ENCODE peak calls at places on chromosomes 1 and 21, in six cellular contexts. A, P, F, E, L and U are unnamed samples.

GRCh38 chr1:84253041-84253440 is 48.5 kb upstream of the SAMD13 start:
- DNase-seq in P (no peak), F (no peak), L (no peak), A (no peak), E (no peak), U (no peak)

GRCh38 chr1:209662879-209663327 is 10.7 kb upstream of the LAMB3 start:
- DNase-seq in P (no peak), F (no peak), A (no peak), E (no peak), L (peak; percentile 47), U (no peak)

GRCh38 chr1:158203693-158204457 is 23.2 kb downstream of the CD1D start:
- DNase-seq in F (no peak), A (no peak), L (peak; percentile 48), P (no peak), E (no peak), U (no peak)

GRCh38 chr1:165871311-165872067 is 44.1 kb downstream of the UCK2 start:
- DNase-seq in L (peak; percentile 49), A (peak; percentile 69), E (peak; percentile 79), P (no peak), F (no peak), U (no peak)

GRCh38 chr21:37564341-37564923 is 197.9 kb downstream of the DYRK1A start:
- DNase-seq in P (peak; percentile 27), F (peak; percentile 60), L (peak; percentile 99), A (peak; percentile 91), E (peak; percentile 73), U (peak; percentile 93)

GRCh38 chr1:228339059-228339704 is 67.5 kb downstream of the TRIM11 start:
- DNase-seq in L (no peak), E (peak; percentile 3), A (no peak), F (no peak), P (no peak), U (no peak)

GRCh38 chr1:51897699-51898031 is 19.1 kb upstream of the NRDC start:
- DNase-seq in P (no peak), E (no peak), A (no peak), F (no peak), L (peak; percentile 81), U (no peak)

GRCh38 chr1:204473415-204473965 is 21.1 kb downstream of the PIK3C2B start:
- DNase-seq in E (no peak), F (no peak), L (no peak), P (no peak), A (no peak), U (no peak)

GRCh38 chr1:2052756-2053155 is 2.5 kb downstream of the PRKCZ start:
- DNase-seq in A (no peak), F (no peak), L (no peak), P (no peak), E (no peak), U (no peak)

GRCh38 chr21:43866659-43867331 is 1.8 kb downstream of the AGPAT3 start:
- DNase-seq in F (no peak), L (peak; percentile 44), A (no peak), P (no peak), E (peak; percentile 82), U (no peak)

GRCh38 chr1:205382561-205382960 is 25.8 kb upstream of the KLHDC8A start:
- DNase-seq in P (no peak), F (no peak), A (no peak), L (no peak), E (no peak), U (no peak)

GRCh38 chr1:157091186-157091585 is 8.4 kb downstream of the ETV3L start:
- DNase-seq in A (no peak), P (no peak), F (no peak), E (no peak), L (no peak), U (peak; percentile 32)

GRCh38 chr1:222372221-222372620 is 175.7 kb downstream of the HHIPL2 start:
- DNase-seq in P (no peak), E (no peak), F (no peak), A (no peak), L (no peak), U (no peak)

GRCh38 chr1:224317383-224318045 is 12.5 kb downstream of the NVL start:
- DNase-seq in A (no peak), F (no peak), P (no peak), L (no peak), E (no peak), U (no peak)

GRCh38 chr1:161196521-161197451 is 2.1 kb downstream of the ADAMTS4 start:
- DNase-seq in P (no peak), L (no peak), F (no peak), A (peak; percentile 72), E (no peak), U (no peak)

GRCh38 chr1:48035371-48036141 is 38.4 kb upstream of the TRABD2B start:
- DNase-seq in A (no peak), E (no peak), L (no peak), F (no peak), P (no peak), U (no peak)

GRCh38 chr21:16841917-16842316 is 670.9 kb upstream of the CXADR start:
- DNase-seq in E (no peak), P (no peak), F (no peak), A (no peak), L (no peak), U (no peak)

GRCh38 chr1:29718791-29719190 is 482.5 kb downstream of the PTPRU start:
- DNase-seq in F (no peak), L (no peak), A (no peak), P (no peak), E (no peak), U (no peak)

GRCh38 chr1:241972703-241973375 is 15.3 kb downstream of the BECN2 start:
- DNase-seq in P (no peak), F (no peak), L (no peak), E (no peak), A (no peak), U (no peak)

GRCh38 chr1:115543247-115543646 is 98.5 kb upstream of the VANGL1 start:
- DNase-seq in F (no peak), A (no peak), L (no peak), E (no peak), P (no peak), U (no peak)

GRCh38 chr1:172959578-172959977 is 91.2 kb downstream of the TNFSF18 start:
- DNase-seq in L (no peak), F (no peak), E (no peak), P (no peak), A (no peak), U (no peak)

GRCh38 chr1:172957491-172957890 is 93.2 kb downstream of the TNFSF18 start:
- DNase-seq in E (no peak), F (no peak), L (no peak), A (no peak), P (no peak), U (no peak)

GRCh38 chr1:172956871-172957270 is 93.9 kb downstream of the TNFSF18 start:
- DNase-seq in P (no peak), E (no peak), F (no peak), A (no peak), L (no peak), U (no peak)

GRCh38 chr1:172960454-172961208 is 90.1 kb downstream of the TNFSF18 start:
- DNase-seq in P (no peak), L (no peak), F (no peak), A (no peak), E (peak; percentile 49), U (peak; percentile 25)

DNA sequence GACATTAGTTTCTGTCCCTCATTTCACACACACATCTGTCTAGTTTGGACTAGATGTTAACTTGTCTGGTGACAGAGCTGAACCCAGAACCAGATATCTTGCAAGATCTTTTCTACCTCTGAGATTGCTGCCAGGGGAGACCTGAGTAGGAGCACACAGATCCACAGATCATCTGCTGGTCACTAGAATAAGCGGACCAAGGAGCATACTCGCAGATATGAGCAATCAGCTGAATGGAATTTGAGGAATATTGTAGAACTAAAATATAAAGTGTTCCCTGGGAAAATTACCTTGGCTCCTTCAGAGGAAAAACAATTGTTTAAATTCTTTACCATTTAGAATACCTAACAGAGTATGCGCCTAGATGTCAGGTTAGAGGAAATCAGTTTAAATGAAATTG is 90.7 kb downstream of the TNFSF18 start:
- DNase-seq in P (no peak), E (no peak), L (no peak), F (no peak), A (no peak), U (no peak)
- H3K9me3 ChIP-seq in P (no peaks in the 10 kb centered on the region), E (no peaks in the 10 kb centered on the region), L (no peaks in the 10 kb centered on the region), F (no peaks in the 10 kb centered on the region), A (no peaks in the 10 kb centered on the region), U (no peaks in the 10 kb centered on the region)

DNA sequence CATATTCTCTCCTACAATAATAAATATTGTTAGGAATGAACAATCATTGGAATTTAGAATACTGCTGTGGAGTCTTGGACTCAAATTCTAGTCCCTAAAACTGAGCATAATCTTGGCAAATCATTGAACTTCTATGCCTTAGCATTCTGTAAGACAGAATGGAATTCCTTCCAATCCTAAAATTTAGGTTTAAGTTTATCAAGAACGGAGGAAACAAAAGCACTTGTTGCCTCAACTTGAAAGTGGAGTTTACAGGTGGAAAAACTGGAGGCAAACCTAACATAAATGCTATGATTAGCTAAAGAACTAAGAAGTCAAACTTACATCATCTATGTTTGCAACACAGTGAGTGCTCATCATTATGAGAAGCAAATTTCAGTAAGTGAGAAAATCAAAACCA is 55.7 kb downstream of the BCL9 start:
- DNase-seq in P (no peak), A (no peak), F (no peak), L (no peak), E (no peak), U (no peak)
- H3K27ac ChIP-seq in P (no peak overlapping the region), A (no peak overlapping the region), F (no peak overlapping the region), L (no peak overlapping the region), E (no peak overlapping the region), U (no peak overlapping the region)

GRCh38 chr1:176557543-176558258 is 94.7 kb downstream of the PAPPA2 start:
- DNase-seq in L (peak; percentile 48), P (no peak), A (no peak), E (no peak), F (no peak), U (no peak)

GRCh38 chr1:176555911-176556687 is 93.1 kb downstream of the PAPPA2 start:
- DNase-seq in E (no peak), P (no peak), L (no peak), A (no peak), F (no peak), U (no peak)

GRCh38 chr1:176546825-176547224 is 83.8 kb downstream of the PAPPA2 start:
- DNase-seq in L (no peak), F (no peak), P (no peak), A (no peak), E (no peak), U (no peak)

DNA sequence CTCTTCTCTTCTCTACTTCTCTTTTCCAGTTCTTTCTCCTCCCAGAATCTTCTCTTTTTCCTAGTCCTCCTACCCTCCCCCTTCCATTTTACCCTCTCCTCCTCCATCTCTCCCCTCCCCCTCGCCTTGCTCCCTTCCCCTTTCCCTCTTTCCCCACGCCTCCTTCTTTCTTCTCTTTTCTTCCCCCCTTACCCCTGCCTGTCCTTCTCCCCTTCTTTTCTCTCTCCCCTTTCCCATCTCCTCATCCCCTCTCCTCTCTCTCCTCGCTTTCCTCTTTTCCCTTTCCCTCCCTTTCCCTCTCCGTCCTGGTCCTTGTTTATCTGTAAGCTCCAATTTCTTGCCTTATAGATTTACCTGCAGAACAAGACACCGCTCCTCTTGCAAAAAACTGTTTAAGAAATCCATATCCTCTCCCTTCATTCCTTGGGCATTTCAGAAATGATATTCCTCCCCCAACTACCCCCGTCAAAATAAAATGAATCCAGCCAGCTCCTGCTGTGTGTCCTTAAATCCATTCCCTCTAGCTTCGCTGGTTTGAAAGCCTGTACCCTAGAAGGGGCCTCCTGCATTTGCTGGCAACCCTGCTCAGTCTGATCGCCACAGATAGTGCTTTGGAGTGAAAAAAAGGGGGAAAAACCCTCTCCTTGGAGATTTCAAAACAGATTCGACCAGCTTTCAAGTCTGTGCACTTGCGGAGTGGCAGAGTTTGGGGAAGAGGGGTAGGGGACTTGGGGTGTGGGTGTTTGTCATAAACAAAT is 89.4 kb downstream of the PAPPA2 start:
- DNase-seq in A (no peak), E (no peak), P (no peak), F (no peak), L (no peak), U (no peak)
- H3K36me3 ChIP-seq in A (no peaks in the 10 kb centered on the region), E (no peaks in the 10 kb centered on the region), P (no peaks in the 10 kb centered on the region), F (no peaks in the 10 kb centered on the region), L (no peaks in the 10 kb centered on the region), U (no peaks in the 10 kb centered on the region)

GRCh38 chr1:238438296-238439275 is 547.9 kb upstream of the ZP4 start:
- DNase-seq in L (no peak), P (no peak), E (no peak), A (no peak), F (no peak), U (no peak)
- H3K9me3 ChIP-seq in L (no peaks in the 10 kb centered on the region), P (no peaks in the 10 kb centered on the region), E (no peaks in the 10 kb centered on the region), A (no peaks in the 10 kb centered on the region), F (no peaks in the 10 kb centered on the region), U (no peaks in the 10 kb centered on the region)